ENCODE peak calls at places on chromosomes 16 and 17, in four cellular contexts. F is K562, B is GM12878, C is GM12891. T is an unnamed sample.

GRCh38 chr16:52756812-52757517 is 210.0 kb upstream of the TOX3 start:
- DNase-seq in F (no peak), B (no peak), C (no peak), T (no peak)

GRCh38 chr16:1003551-1004347 is 22.2 kb downstream of the SOX8 start:
- DNase-seq in F (no peak), B (no peak), C (no peak), T (no peak)

GRCh38 chr16:60755907-60756306 is 1280.3 kb downstream of the CDH8 start:
- DNase-seq in F (no peak), B (no peak), C (no peak), T (no peak)

GRCh38 chr16:56742030-56742984 is 12.4 kb downstream of the NUP93 start:
- DNase-seq in F (no peak), B (no peak), C (no peak), T (peak)

GRCh38 chr17:63191610-63192009 is 225.6 kb downstream of the TANC2 start:
- DNase-seq in F (no peak), B (no peak), C (no peak), T (no peak)

GRCh38 chr17:60231234-60231633 is 81.5 kb downstream of the CA4 start:
- DNase-seq in F (no peak), B (no peak), C (no peak), T (no peak)

GRCh38 chr17:58232707-58233156 is 5.7 kb upstream of the LPO start:
- DNase-seq in F (peak), B (peak), C (no peak), T (peak)

GRCh38 chr17:60604686-60605334 is 4.8 kb downstream of the PPM1D start:
- DNase-seq in F (no peak), B (no peak), C (no peak), T (no peak)

GRCh38 chr17:1111599-1112443 is 68.0 kb downstream of the ABR start:
- DNase-seq in F (no peak), B (no peak), C (no peak), T (no peak)

GRCh38 chr16:57999971-58000705 is at the start of gene ZNF319:
- DNase-seq in F (peak), B (no peak), C (peak), T (no peak)

GRCh38 chr16:58413359-58413758 is 21.1 kb downstream of the GINS3 start:
- DNase-seq in F (no peak), B (no peak), C (no peak), T (no peak)

GRCh38 chr16:11032922-11033291 is 88.5 kb downstream of the CLEC16A start:
- DNase-seq in F (no peak), B (no peak), C (no peak), T (no peak)

GRCh38 chr17:2034806-2035548 is 5.0 kb downstream of the DPH1 start:
- DNase-seq in F (no peak), B (no peak), C (no peak), T (no peak)

GRCh38 chr17:47120521-47121095 is 68.5 kb downstream of the CDC27 start:
- DNase-seq in F (no peak), B (no peak), C (no peak), T (no peak)

GRCh38 chr17:49997256-49997735 is 2.3 kb upstream of the DLX3 start:
- DNase-seq in F (no peak), B (no peak), C (no peak), T (no peak)

GRCh38 chr16:143456-143855 is 5.0 kb upstream of the NPRL3 start:
- DNase-seq in F (no peak), B (no peak), C (no peak), T (no peak)

GRCh38 chr17:59287452-59287851 is 44.0 kb upstream of the YPEL2 start:
- DNase-seq in F (no peak), B (no peak), C (no peak), T (peak)

GRCh38 chr16:1809281-1809801 is 15.8 kb upstream of the IGFALS start:
- DNase-seq in F (peak), B (no peak), C (no peak), T (no peak)

GRCh38 chr16:27102701-27103575 is 36.2 kb downstream of the C16orf82 start:
- DNase-seq in F (no peak), B (no peak), C (no peak), T (no peak)

GRCh38 chr17:14579716-14580115 is 278.8 kb downstream of the HS3ST3B1 start:
- DNase-seq in F (no peak), B (no peak), C (no peak), T (no peak)

GRCh38 chr16:1640261-1640956 is 28.2 kb downstream of the CRAMP1 start:
- DNase-seq in F (no peak), B (no peak), C (no peak), T (no peak)

GRCh38 chr16:75864243-75864642 is 138.0 kb upstream of the CPHXL start:
- DNase-seq in F (no peak), B (no peak), C (no peak), T (no peak)

GRCh38 chr16:21277927-21278706 is at the start of gene CRYM:
- DNase-seq in F (peak), B (no peak), C (peak), T (peak)

GRCh38 chr16:11658896-11659708 is 9.2 kb upstream of the SNN start:
- DNase-seq in F (no peak), B (no peak), C (no peak), T (no peak)

GRCh38 chr16:86566601-86566965 is at the start of gene FOXC2:
- DNase-seq in F (peak), B (no peak), C (no peak), T (no peak)

GRCh38 chr16:8751481-8752311 is 45.7 kb downstream of the TMEM186 start:
- DNase-seq in F (no peak), B (no peak), C (no peak), T (no peak)

GRCh38 chr17:20073056-20073979 is 64.2 kb downstream of the SPECC1 start:
- DNase-seq in F (no peak), B (no peak), C (no peak), T (peak)

GRCh38 chr16:64250866-64251265 is 871.0 kb downstream of the CDH11 start:
- DNase-seq in F (no peak), B (no peak), C (no peak), T (no peak)

GRCh38 chr17:74467221-74467951 is 952 bp downstream of the CD300A start:
- DNase-seq in F (no peak), B (peak), C (peak), T (no peak)

GRCh38 chr16:31286421-31287032 is 26.8 kb downstream of the ITGAM start:
- DNase-seq in F (no peak), B (peak), C (no peak), T (no peak)

GRCh38 chr16:89022051-89022836 is 45.2 kb upstream of the CBFA2T3 start:
- DNase-seq in F (no peak), B (no peak), C (no peak), T (no peak)

GRCh38 chr16:67198238-67198734 is 645 bp upstream of the ELMO3 start:
- DNase-seq in F (no peak), B (no peak), C (no peak), T (no peak)

GRCh38 chr16:52497067-52497816 is 49.7 kb downstream of the TOX3 start:
- DNase-seq in F (no peak), B (no peak), C (no peak), T (no peak)

GRCh38 chr17:40070895-40071719 is 8.3 kb downstream of the THRA start:
- DNase-seq in F (peak), B (no peak), C (no peak), T (peak)

GRCh38 chr17:78341559-78342437 is 18.1 kb downstream of the SOCS3 start:
- DNase-seq in F (peak), B (no peak), C (no peak), T (no peak)

GRCh38 chr17:81294512-81295030 is 536 bp downstream of the SLC38A10 start:
- DNase-seq in F (peak), B (no peak), C (no peak), T (peak)
- TF ChIP-seq SPI1 in F (no peak), B (no peak), C (no peak), T (no peak)

DNA sequence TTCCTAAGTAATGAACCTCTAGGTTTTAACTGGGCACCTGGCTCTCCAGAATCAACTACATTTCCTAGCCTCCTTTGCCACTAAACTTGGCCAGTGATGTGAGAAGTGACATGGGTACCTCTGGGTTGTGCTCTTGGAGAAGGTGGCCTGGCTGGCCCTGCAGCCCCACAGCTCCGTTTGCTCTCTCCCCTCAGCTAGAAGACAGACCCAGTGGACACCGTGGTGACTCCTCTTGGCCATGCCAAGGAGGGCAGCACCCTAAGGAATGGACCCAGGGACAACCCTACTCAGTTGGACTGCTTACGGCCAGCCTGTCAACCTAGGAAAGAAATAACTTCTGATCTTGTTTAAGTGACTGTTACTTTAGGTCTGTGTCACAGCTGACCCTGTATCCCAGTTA is 151.4 kb downstream of the TMEM132E start:
- DNase-seq in F (no peak), B (no peak), C (no peak), T (no peak)
- TF ChIP-seq SPI1 in F (no peak), B (no peak), C (no peak), T (no peak)

DNA sequence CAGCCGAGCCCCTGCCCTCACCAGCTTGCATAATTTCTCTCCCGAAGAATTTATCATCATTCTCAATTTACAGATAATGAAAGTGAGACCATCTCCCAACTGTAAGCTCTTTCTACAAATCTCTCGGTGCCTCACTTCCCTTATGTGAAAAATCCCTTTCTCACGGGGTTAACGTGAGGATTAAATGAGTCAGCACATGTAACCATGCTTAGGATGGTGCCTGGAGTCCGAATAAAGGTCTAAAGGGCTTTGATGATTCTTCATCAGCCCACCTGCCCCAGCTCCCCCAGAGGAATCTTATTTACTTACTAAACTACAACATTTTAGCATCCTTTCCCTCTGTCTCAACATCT is 24.8 kb upstream of the PIK3R6 start:
- DNase-seq in F (no peak), B (peak), C (no peak), T (no peak)
- TF ChIP-seq SPI1 in F (no peak), B (peak), C (peak), T (no peak)

GRCh38 chr17:10651927-10652326 is 5.2 kb downstream of the MYH3 start:
- DNase-seq in F (no peak), B (no peak), C (no peak), T (no peak)

GRCh38 chr17:10649031-10649430 is 8.1 kb downstream of the MYH3 start:
- DNase-seq in F (no peak), B (no peak), C (no peak), T (no peak)

GRCh38 chr17:10649602-10650001 is 7.5 kb downstream of the MYH3 start:
- DNase-seq in F (no peak), B (no peak), C (no peak), T (no peak)

GRCh38 chr17:10646393-10646990 is 10.6 kb downstream of the MYH3 start:
- DNase-seq in F (peak), B (no peak), C (peak), T (peak)
- TF ChIP-seq SPI1 in F (no peak), B (no peak), C (no peak), T (no peak)

GRCh38 chr16:79582789-79583188 is 17.7 kb downstream of the MAF start:
- DNase-seq in F (no peak), B (no peak), C (no peak), T (no peak)

GRCh38 chr16:79580465-79581200 is 19.9 kb downstream of the MAF start:
- DNase-seq in F (no peak), B (no peak), C (no peak), T (no peak)
- TF ChIP-seq SPI1 in F (no peak), B (no peak), C (no peak), T (no peak)

GRCh38 chr17:75683467-75684041 is 16.4 kb downstream of the SAP30BP start:
- DNase-seq in F (no peak), B (no peak), C (no peak), T (no peak)
- TF ChIP-seq SPI1 in F (no peak), B (no peak), C (no peak), T (no peak)

GRCh38 chr17:38970128-38970527 is 2.9 kb upstream of the FBXO47 start:
- DNase-seq in F (no peak), B (no peak), C (no peak), T (no peak)
- TF ChIP-seq SPI1 in F (no peak), B (no peak), C (no peak), T (no peak)

DNA sequence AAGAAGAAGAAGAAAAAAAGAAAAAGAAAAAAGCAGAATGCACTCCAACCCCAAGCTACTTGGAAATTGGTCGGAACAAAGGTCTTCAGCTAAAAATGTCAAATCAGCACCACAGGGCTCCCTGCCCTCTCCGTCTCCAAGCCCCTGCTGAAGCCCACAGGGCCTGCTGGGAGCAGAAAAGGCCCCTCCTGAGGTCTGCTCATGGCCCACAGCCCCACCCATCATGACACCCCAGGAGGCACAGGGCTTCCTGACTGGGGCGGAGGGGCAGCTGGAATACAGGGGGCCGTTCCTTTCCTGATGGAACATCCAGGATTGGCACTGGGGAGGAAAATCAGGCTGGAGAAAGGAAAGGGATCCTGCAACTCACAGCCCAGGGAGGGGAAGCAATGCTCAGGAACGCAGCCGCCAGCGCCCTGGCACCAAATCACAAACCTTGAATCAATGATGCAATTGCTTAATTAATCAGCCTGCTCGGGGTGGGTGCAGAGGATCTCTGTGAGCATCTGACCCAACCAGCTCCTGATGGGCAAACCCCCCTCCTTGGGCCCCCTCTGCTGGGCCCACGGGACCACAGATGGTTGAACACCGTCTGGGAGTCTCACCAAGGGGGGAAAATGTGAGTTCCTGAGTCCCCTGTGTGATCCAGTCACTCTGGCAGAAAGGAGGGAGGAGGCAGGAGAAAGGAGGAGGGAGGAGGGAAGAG is 155.5 kb downstream of the ZNF423 start:
- DNase-seq in F (no peak), B (no peak), C (no peak), T (no peak)
- TF ChIP-seq SPI1 in F (no peak), B (no peak), C (no peak), T (no peak)

GRCh38 chr16:4518281-4518680 is 20.3 kb downstream of the CDIP1 start:
- DNase-seq in F (no peak), B (no peak), C (no peak), T (no peak)

GRCh38 chr16:4515611-4516233 is 22.9 kb downstream of the CDIP1 start:
- DNase-seq in F (no peak), B (peak), C (no peak), T (no peak)

GRCh38 chr16:4519274-4520058 is 19.1 kb downstream of the CDIP1 start:
- DNase-seq in F (no peak), B (no peak), C (no peak), T (no peak)

GRCh38 chr16:4520913-4521312 is 17.7 kb downstream of the CDIP1 start:
- DNase-seq in F (no peak), B (no peak), C (no peak), T (no peak)

DNA sequence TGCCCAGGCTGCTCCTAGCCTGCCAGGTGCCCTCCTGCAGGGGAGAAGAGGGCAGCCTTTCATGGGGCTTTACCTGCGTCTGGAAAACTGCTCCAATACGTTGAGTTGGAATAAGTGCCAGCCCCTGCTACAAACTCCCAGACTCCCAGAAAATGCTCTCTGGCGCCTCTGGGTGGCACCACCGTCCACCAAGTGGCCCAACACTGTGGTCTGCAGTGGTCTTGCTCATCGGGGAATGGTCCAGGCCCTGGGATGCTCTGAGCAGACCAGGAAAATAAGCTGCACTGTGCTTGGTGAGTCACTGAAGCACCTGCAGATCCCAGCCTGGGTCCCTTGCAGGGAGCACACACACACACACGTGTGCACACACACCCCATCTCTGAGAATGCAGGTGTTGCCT is 20.8 kb downstream of the CDIP1 start:
- DNase-seq in F (peak), B (no peak), C (no peak), T (no peak)
- TF ChIP-seq SPI1 in F (no peak), B (no peak), C (no peak), T (no peak)

GRCh38 chr17:41738801-41739112 is 4.3 kb upstream of the HAP1 start:
- DNase-seq in F (no peak), B (no peak), C (no peak), T (no peak)

GRCh38 chr17:41741709-41742108 is 7.3 kb upstream of the HAP1 start:
- DNase-seq in F (no peak), B (no peak), C (no peak), T (no peak)

GRCh38 chr17:41738077-41738800 is 3.8 kb upstream of the HAP1 start:
- DNase-seq in F (peak), B (peak), C (peak), T (peak)

GRCh38 chr17:41740506-41740905 is 6.1 kb upstream of the HAP1 start:
- DNase-seq in F (no peak), B (no peak), C (no peak), T (no peak)

GRCh38 chr17:41739661-41740352 is 5.4 kb upstream of the HAP1 start:
- DNase-seq in F (no peak), B (no peak), C (no peak), T (no peak)
- TF ChIP-seq SPI1 in F (no peak), B (no peak), C (no peak), T (no peak)